ENCODE peak calls at places on chromosomes 4 and X, in four cellular contexts. T is memory B cell; B is NCI-H1694; Y is effector CD4-positive, alpha-beta T cell. A is an unnamed sample.
A peak's percentile ranks its signal among the peaks of the same experiment; 100 is the strongest.

GRCh38 chr4:13164783-13165371 is 319.3 kb downstream of the RAB28 start:
- DNase-seq in T (no peak), B (no peak), Y (no peak), A (no peak)

GRCh38 chr4:124181045-124181444 is 531.5 kb downstream of the ANKRD50 start:
- DNase-seq in T (no peak), B (no peak), Y (no peak), A (no peak)

GRCh38 chr4:98653890-98654867 is 4.2 kb downstream of the TSPAN5 start:
- DNase-seq in T (no peak), B (no peak), Y (no peak), A (no peak)

GRCh38 chr4:122652379-122652778 is 31.5 kb upstream of the IL21 start:
- DNase-seq in T (no peak), B (no peak), Y (peak; percentile 18), A (no peak)

GRCh38 chrX:10125248-10125615 is 31.5 kb upstream of the CLCN4 start:
- DNase-seq in T (no peak), B (no peak), Y (no peak), A (no peak)

GRCh38 chr4:47032405-47033106 is 1.2 kb downstream of the GABRB1 start:
- DNase-seq in T (no peak), B (peak; percentile 39), Y (peak; percentile 7), A (no peak)

GRCh38 chr4:6019316-6020263 is 1.4 kb upstream of the C4orf50 start:
- DNase-seq in T (peak; percentile 11), B (no peak), Y (no peak), A (no peak)

GRCh38 chrX:150324035-150324728 is 38.9 kb upstream of the MAMLD1 start:
- DNase-seq in T (no peak), B (no peak), Y (no peak), A (no peak)

GRCh38 chrX:136268051-136269048 is 17.1 kb upstream of the MAP7D3 start:
- DNase-seq in T (peak; percentile 18), B (peak; percentile 50), Y (peak; percentile 28), A (peak; percentile 34)

GRCh38 chr4:185082549-185082948 is 60.5 kb upstream of the SLC25A4 start:
- DNase-seq in T (no peak), B (no peak), Y (no peak), A (no peak)

GRCh38 chr4:74886490-74886889 is 46.4 kb upstream of the PARM1 start:
- DNase-seq in T (no peak), B (no peak), Y (no peak), A (no peak)

GRCh38 chr4:85952982-85953650 is 406.7 kb downstream of the MAPK10 start:
- DNase-seq in T (no peak), B (no peak), Y (no peak), A (no peak)

GRCh38 chr4:7241587-7242125 is 49.3 kb downstream of the SORCS2 start:
- DNase-seq in T (no peak), B (no peak), Y (no peak), A (no peak)

A was measured in naive B cell.